ENCODE peak calls at places on chromosomes 3 and 15, in six cellular contexts. D is progenitor cell of endocrine pancreas; N is CD4-positive, CD25-positive, alpha-beta regulatory T cell; F is activated CD8-positive, alpha-beta T cell treated with anti-CD3 and anti-CD28 coated beads, Interleukin-2, amount 10 ng/mL, durations not matched to agents 7 days and 5 days; Q is AG08396; R is fibroblast of pulmonary artery. X is an unnamed sample.

GRCh38 chr3:168040624-168041208 is 55.0 kb downstream of the GOLIM4 start:
- DNase-seq in D (no peak), N (no peak), F (peak; percentile 38), Q (peak; percentile 43), R (peak; percentile 90), X (peak; percentile 75)

GRCh38 chr15:80106051-80106450 is 46.6 kb downstream of the ZFAND6 start:
- DNase-seq in D (no peak), N (no peak), F (no peak), Q (no peak), R (peak; percentile 63), X (no peak)

GRCh38 chr15:57676578-57676977 is 29.9 kb upstream of the POLR2M start:
- DNase-seq in D (no peak), N (no peak), F (no peak), Q (no peak), R (no peak), X (no peak)

GRCh38 chr3:136543385-136543784 is 208.8 kb downstream of the STAG1 start:
- DNase-seq in D (no peak), N (no peak), F (no peak), Q (no peak), R (peak; percentile 81), X (no peak)

GRCh38 chr3:1103525-1103924 is 10.7 kb downstream of the CNTN6 start:
- DNase-seq in D (no peak), N (no peak), F (no peak), Q (no peak), R (no peak), X (no peak)

GRCh38 chr15:92020765-92021164 is 167.3 kb downstream of the SLCO3A1 start:
- DNase-seq in D (no peak), N (no peak), F (no peak), Q (no peak), R (peak; percentile 73), X (no peak)

GRCh38 chr3:71652786-71653419 is 69.4 kb upstream of the FOXP1 start:
- DNase-seq in D (no peak), N (no peak), F (peak; percentile 23), Q (peak; percentile 63), R (peak; percentile 75), X (peak; percentile 45)

GRCh38 chr15:72319360-72319984 is 485 bp downstream of the CELF6 start:
- DNase-seq in D (peak; percentile 82), N (peak; percentile 43), F (peak; percentile 62), Q (peak; percentile 90), R (peak; percentile 65), X (peak; percentile 32)

GRCh38 chr3:23668430-23668904 is 137.3 kb upstream of the UBE2E1 start:
- DNase-seq in D (no peak), N (no peak), F (no peak), Q (peak; percentile 59), R (peak; percentile 86), X (peak; percentile 70)

GRCh38 chr3:71975573-71975972 is 190.6 kb upstream of the PROK2 start:
- DNase-seq in D (no peak), N (no peak), F (no peak), Q (no peak), R (no peak), X (no peak)

GRCh38 chr3:15959434-15959811 is 161.6 kb upstream of the ANKRD28 start:
- DNase-seq in D (no peak), N (no peak), F (no peak), Q (no peak), R (no peak), X (no peak)